ENCODE peak calls at places on chromosomes 4 and X, in six cellular contexts. J is left ventricle myocardium superior; H is stimulated activated CD4-positive, alpha-beta T cell treated with anti-CD3 and anti-CD28 coated beads, Interleukin-1b, Interleukin-23, amount 100 ng/mL, for 4 hours; F is hypothalamus; T is stimulated activated naive CD8-positive, alpha-beta T cell treated with anti-CD3 and anti-CD28 coated beads, Interleukin-15, amount 100 ng/mL, for 72 hours; O is glutamatergic neuron. U is an unnamed sample.

GRCh38 chrX:69718102-69718501 is 102.2 kb downstream of the EDA start:
- DNase-seq in J (no peak), T (no peak), O (no peak), H (no peak), F (no peak), U (no peak)

GRCh38 chrX:39819921-39820849 is 277.6 kb downstream of the BCOR start:
- DNase-seq in H (no peak), T (no peak), O (peak; percentile 30), J (peak; percentile 36), F (no peak), U (no peak)

GRCh38 chr4:30537462-30537861 is 182.7 kb upstream of the PCDH7 start:
- DNase-seq in F (no peak), J (no peak), H (no peak), T (no peak), O (no peak), U (no peak)

GRCh38 chr4:8742546-8742945 is 129.1 kb downstream of the HMX1 start:
- DNase-seq in O (no peak), F (no peak), T (peak; percentile 6), H (no peak), J (no peak), U (no peak)

GRCh38 chr4:121594796-121595526 is 101.8 kb downstream of the ANXA5 start:
- DNase-seq in O (no peak), H (no peak), J (no peak), T (no peak), F (no peak), U (peak; percentile 38)

GRCh38 chrX:154091678-154092077 is 5.8 kb downstream of the MECP2 start:
- DNase-seq in H (no peak), T (peak; percentile 10), O (no peak), F (no peak), J (peak; percentile 31), U (no peak)

GRCh38 chrX:40175416-40176255 is 77.9 kb upstream of the BCOR start:
- DNase-seq in T (peak; percentile 86), H (peak; percentile 64), J (peak; percentile 83), O (no peak), F (peak; percentile 43), U (peak; percentile 66)

GRCh38 chr4:82811838-82812672 is 13.5 kb upstream of the SCD5 start:
- DNase-seq in T (no peak), O (no peak), H (no peak), J (no peak), F (no peak), U (no peak)

GRCh38 chr4:10022346-10023049 is 1.2 kb upstream of the SLC2A9 start:
- DNase-seq in F (no peak), H (no peak), J (peak; percentile 68), T (no peak), O (no peak), U (no peak)

GRCh38 chrX:39497717-39498265 is 600.0 kb downstream of the BCOR start:
- DNase-seq in O (no peak), H (no peak), T (no peak), J (no peak), F (no peak), U (no peak)

GRCh38 chr4:111685205-111685604 is 460.0 kb upstream of the FAM241A start:
- DNase-seq in J (no peak), O (no peak), F (no peak), T (no peak), H (no peak), U (no peak)

GRCh38 chr4:87886083-87886482 is 53.3 kb downstream of the MEPE start:
- DNase-seq in H (no peak), F (no peak), T (no peak), O (no peak), J (no peak), U (no peak)

U was measured in uterus.